ENCODE peak calls at places on chromosomes 3 and 15, in four cellular contexts. Z is H9, O is mesenchymal stem cell, Y is H1. C is an unnamed sample. For H3K27me3, the result is how much of the 10 kb centered on the place peaks cover.

GRCh38 chr3:119562307-119562961 is 3.0 kb upstream of the CD80 start:
- DNase-seq in O (peak), Y (no peak), Z (no peak), C (no peak)

GRCh38 chr15:39586387-39587171 is 5.7 kb downstream of the THBS1 start:
- DNase-seq in Y (no peak), O (peak), Z (no peak), C (no peak)

GRCh38 chr3:10561942-10562565 is 56.7 kb upstream of the ATP2B2 start:
- DNase-seq in Z (no peak), O (no peak), Y (peak), C (no peak)

GRCh38 chr3:33942483-33943150 is 144.2 kb downstream of the PDCD6IP start:
- DNase-seq in O (no peak), Y (no peak), Z (no peak), C (no peak)

GRCh38 chr15:87589134-87589533 is 667.4 kb downstream of the NTRK3 start:
- DNase-seq in Z (no peak), Y (no peak), O (no peak), C (no peak)

GRCh38 chr15:33699691-33700447 is 268.4 kb upstream of the CHRM5 start:
- DNase-seq in Y (no peak), Z (no peak), O (no peak), C (no peak)

GRCh38 chr15:81410318-81410753 is 36.3 kb upstream of the TMC3 start:
- DNase-seq in Y (peak), O (peak), Z (peak), C (peak)

GRCh38 chr3:94416768-94417167 is 353.9 kb downstream of the NSUN3 start:
- DNase-seq in O (no peak), Z (no peak), Y (no peak), C (no peak)

GRCh38 chr15:63722144-63722543 is 111.6 kb downstream of the HERC1 start:
- DNase-seq in Y (no peak), O (no peak), Z (no peak), C (no peak)

GRCh38 chr3:16927485-16927884 is 42.7 kb downstream of the PLCL2 start:
- DNase-seq in O (no peak), Z (no peak), Y (no peak), C (no peak)

GRCh38 chr15:77991029-77991406 is 86.5 kb downstream of the TBC1D2B start:
- DNase-seq in Z (no peak), Y (no peak), O (no peak), C (no peak)

GRCh38 chr15:46080018-46080417 is 445.2 kb downstream of the SQOR start:
- DNase-seq in Z (peak), O (no peak), Y (no peak), C (peak)

GRCh38 chr3:111989061-111989678 is 9.6 kb upstream of the TAGLN3 start:
- DNase-seq in Y (no peak), Z (no peak), O (peak), C (no peak)

GRCh38 chr3:177597325-177598109 is 400.2 kb upstream of the TBL1XR1 start:
- DNase-seq in Y (no peak), O (peak), Z (no peak), C (no peak)

GRCh38 chr3:20080956-20081554 is 40.8 kb downstream of the KAT2B start:
- DNase-seq in Y (no peak), Z (no peak), O (no peak), C (no peak)

GRCh38 chr3:51942603-51943450 is 664 bp downstream of the PARP3 start:
- DNase-seq in O (peak), Z (peak), Y (no peak), C (no peak)

GRCh38 chr15:32861741-32862140 is 143.9 kb downstream of the GREM1 start:
- DNase-seq in Y (peak), Z (peak), O (peak), C (peak)

GRCh38 chr3:86702381-86702958 is 288.5 kb downstream of the VGLL3 start:
- DNase-seq in Y (no peak), O (peak), Z (no peak), C (peak)

GRCh38 chr15:61381501-61381900 is 152.4 kb upstream of the RORA start:
- DNase-seq in Y (no peak), O (no peak), Z (no peak), C (no peak)

GRCh38 chr15:44598066-44598465 is 61.1 kb downstream of the EIF3J start:
- DNase-seq in Z (no peak), O (no peak), Y (no peak), C (no peak)

GRCh38 chr3:194139085-194139976 is 3.4 kb downstream of the HES1 start:
- DNase-seq in O (peak), Z (peak), Y (peak), C (peak)

GRCh38 chr15:85396554-85396953 is 16.2 kb downstream of the AKAP13 start:
- DNase-seq in O (peak), Z (no peak), Y (no peak), C (no peak)

GRCh38 chr3:182620715-182621434 is 172.4 kb upstream of the ATP11B start:
- DNase-seq in O (no peak), Z (no peak), Y (no peak), C (no peak)

GRCh38 chr15:63436872-63437375 is 55.3 kb upstream of the CA12 start:
- DNase-seq in Z (no peak), O (peak), Y (no peak), C (peak)

GRCh38 chr15:75532413-75533250 is 46.5 kb downstream of the PTPN9 start:
- DNase-seq in Z (peak), Y (peak), O (peak), C (peak)

GRCh38 chr3:105812194-105812586 is 56.6 kb downstream of the CBLB start:
- DNase-seq in Z (no peak), Y (no peak), O (peak), C (no peak)

GRCh38 chr15:69861331-69862171 is 236.2 kb downstream of the TLE3 start:
- DNase-seq in Z (no peak), O (peak), Y (no peak), C (no peak)
- H3K27me3 ChIP-seq in Z (under half), O (under half), Y (under half), C (under half)

GRCh38 chr3:30356901-30357753 is 249.3 kb upstream of the TGFBR2 start:
- DNase-seq in Y (no peak), O (no peak), Z (no peak), C (no peak)
- H2BK15ac ChIP-seq in Y (no peak), O (no peak), Z (no peak), C (no peak)

DNA sequence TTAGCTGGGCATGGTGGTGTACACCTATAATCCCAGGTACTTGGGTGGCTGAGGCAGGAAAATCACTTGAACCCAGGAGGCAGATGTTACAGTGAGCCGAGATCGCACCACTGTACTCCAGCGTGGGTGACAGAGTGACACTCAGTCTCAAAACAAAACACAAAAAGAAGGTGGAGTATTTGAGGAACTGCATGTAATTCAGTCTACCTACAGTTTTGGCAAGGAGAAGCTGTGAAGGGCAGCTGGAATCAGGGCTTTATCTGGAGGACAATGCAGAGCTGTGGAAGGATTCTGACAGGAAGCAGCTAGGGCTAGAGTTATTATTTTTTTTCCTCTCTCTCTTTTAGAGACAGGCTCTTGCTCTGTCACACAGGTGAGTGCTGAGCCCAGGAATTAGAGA is 6.8 kb downstream of the H1-8 start:
- DNase-seq in Y (no peak), Z (no peak), O (no peak), C (no peak)
- H2BK12ac ChIP-seq in Y (no peak), Z (no peak), O (no peak), C (no peak)

DNA sequence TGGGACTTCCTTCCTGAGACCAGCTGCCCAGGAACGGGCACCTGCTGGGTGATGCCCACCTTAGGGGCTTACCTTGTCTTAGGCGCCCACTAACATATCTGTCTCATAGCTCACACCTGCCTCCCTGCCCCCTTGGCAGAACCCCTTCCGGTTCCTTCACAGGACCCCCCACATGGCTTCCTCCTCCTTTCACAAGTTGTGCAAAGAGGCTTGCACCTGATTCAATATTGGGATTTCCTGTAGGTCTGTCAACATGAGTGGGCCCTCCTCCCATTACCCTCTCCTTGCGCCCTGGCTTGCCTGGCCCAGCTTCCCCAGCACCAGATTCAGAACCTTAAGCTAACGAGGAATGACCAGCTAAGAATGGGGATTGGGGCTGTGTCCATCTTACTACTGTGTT is 633 bp downstream of the THPO start:
- DNase-seq in Z (no peak), O (no peak), Y (no peak), C (no peak)
- H3K27me3 ChIP-seq in Z (under half), O (under half), Y (under half), C (under half)

GRCh38 chr3:100106094-100106493 is 8.2 kb downstream of the FILIP1L start:
- DNase-seq in Y (no peak), Z (no peak), O (no peak), C (no peak)
- H2BK15ac ChIP-seq in Y (no peak), Z (no peak), O (no peak), C (no peak)

GRCh38 chr3:50673937-50674336 is 790 bp upstream of the DOCK3 start:
- DNase-seq in O (no peak), Z (no peak), Y (no peak), C (no peak)

GRCh38 chr3:50676031-50676705 is 1.4 kb downstream of the DOCK3 start:
- DNase-seq in O (no peak), Z (no peak), Y (no peak), C (no peak)

GRCh38 chr3:50674349-50675178 is at the start of gene DOCK3:
- DNase-seq in O (peak), Y (peak), Z (peak), C (peak)

GRCh38 chr3:50672656-50673055 is 2.1 kb upstream of the DOCK3 start:
- DNase-seq in O (no peak), Y (no peak), Z (no peak), C (no peak)

DNA sequence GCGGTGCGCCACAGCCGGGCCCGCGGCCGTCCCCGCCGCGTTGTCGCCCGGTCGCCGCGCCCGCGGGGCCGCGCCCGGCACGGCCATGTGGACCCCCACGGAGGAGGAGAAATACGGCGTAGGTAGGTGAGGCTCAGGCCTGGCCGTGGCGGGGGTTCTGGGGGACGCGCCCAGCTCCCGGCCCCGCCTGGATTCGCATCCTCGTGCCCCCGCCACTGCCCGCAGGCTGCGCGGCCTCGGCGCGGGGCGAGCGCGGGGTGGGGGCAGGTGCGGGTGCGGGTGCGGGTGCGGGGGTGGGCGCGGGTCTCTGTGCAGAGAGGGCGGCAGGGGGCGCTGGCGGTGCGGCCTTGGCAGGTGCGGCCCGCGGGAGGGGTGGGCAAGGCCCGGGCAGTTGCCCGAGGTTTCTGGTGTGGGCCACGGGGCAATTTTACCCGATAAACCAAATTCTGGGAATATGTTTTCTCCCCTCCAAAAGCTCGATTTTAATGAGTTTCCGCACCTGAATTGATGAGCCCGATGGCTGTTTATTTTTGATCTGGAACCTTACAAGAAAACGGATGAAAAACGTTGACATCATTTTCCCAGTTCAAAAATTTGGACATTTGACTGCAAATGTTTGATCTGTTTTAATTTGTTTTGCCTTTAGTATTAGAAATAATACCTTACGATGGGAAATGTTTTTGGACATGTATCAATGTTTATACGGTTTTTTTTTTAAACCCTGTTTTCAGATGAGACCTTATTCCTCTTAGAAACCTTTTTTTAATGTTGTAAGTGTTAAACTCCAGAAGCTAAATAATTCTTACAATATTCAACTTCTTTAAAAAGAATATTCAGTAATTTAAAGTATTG is 678 bp downstream of the DOCK3 start:
- DNase-seq in O (no peak), Y (peak), Z (peak), C (peak)
- H2BK12ac ChIP-seq in O (no peak), Y (no peak), Z (no peak), C (no peak)

GRCh38 chr15:43516801-43517353 is 531 bp upstream of the MAP1A start:
- DNase-seq in Z (no peak), Y (no peak), O (peak), C (no peak)

GRCh38 chr15:43515731-43516130 is 1.7 kb upstream of the MAP1A start:
- DNase-seq in Z (no peak), Y (no peak), O (no peak), C (no peak)

GRCh38 chr15:43513550-43513949 is 3.9 kb upstream of the MAP1A start:
- DNase-seq in O (peak), Y (no peak), Z (no peak), C (no peak)

GRCh38 chr15:43516185-43516584 is 1.2 kb upstream of the MAP1A start:
- DNase-seq in O (peak), Z (no peak), Y (no peak), C (no peak)

GRCh38 chr15:43514241-43515057 is 3.0 kb upstream of the MAP1A start:
- DNase-seq in O (peak), Z (peak), Y (peak), C (no peak)
- H3K27me3 ChIP-seq in O (under half), Z (under half), Y (under half), C (under half)